ENCODE peak calls at places on chromosomes 1 and 21, in nine cellular contexts. One of them, this sample, is unnamed.
A peak's percentile ranks its signal among the peaks of the same experiment; 100 is the strongest.

GRCh38 chr1:77283701-77284425 is 2.0 kb downstream of the AK5 start:
- DNase-seq in heart right ventricle: no peak
- DNase-seq in A673: no peak
- DNase-seq in HAP-1: no peak
- DNase-seq in Karpas-422: no peak
- DNase-seq in lower lobe of right lung: no peak
- DNase-seq in CD4-positive, alpha-beta memory T cell: no peak
- DNase-seq in trophoblast cell: no peak
- DNase-seq in foreskin keratinocyte: no peak
- DNase-seq in this sample: no peak

GRCh38 chr1:207847116-207847515 is 63.8 kb downstream of the CD34 start:
- DNase-seq in trophoblast cell: no peak
- DNase-seq in foreskin keratinocyte: peak; percentile 91
- DNase-seq in Karpas-422: no peak
- DNase-seq in A673: no peak
- DNase-seq in HAP-1: no peak
- DNase-seq in CD4-positive, alpha-beta memory T cell: no peak
- DNase-seq in heart right ventricle: no peak
- DNase-seq in lower lobe of right lung: no peak
- DNase-seq in this sample: no peak

GRCh38 chr21:43717967-43718871 is 710 bp upstream of the PDXK start:
- DNase-seq in heart right ventricle: no peak
- DNase-seq in lower lobe of right lung: no peak
- DNase-seq in CD4-positive, alpha-beta memory T cell: no peak
- DNase-seq in trophoblast cell: peak; percentile 46
- DNase-seq in A673: no peak
- DNase-seq in HAP-1: no peak
- DNase-seq in Karpas-422: no peak
- DNase-seq in foreskin keratinocyte: no peak
- DNase-seq in this sample: no peak

GRCh38 chr21:14241322-14241721 is 25.4 kb downstream of the RBM11 start:
- DNase-seq in HAP-1: no peak
- DNase-seq in trophoblast cell: no peak
- DNase-seq in A673: no peak
- DNase-seq in Karpas-422: no peak
- DNase-seq in foreskin keratinocyte: no peak
- DNase-seq in lower lobe of right lung: no peak
- DNase-seq in heart right ventricle: no peak
- DNase-seq in CD4-positive, alpha-beta memory T cell: no peak
- DNase-seq in this sample: no peak

GRCh38 chr1:190615818-190616217 is 138.2 kb upstream of the BRINP3 start:
- DNase-seq in foreskin keratinocyte: no peak
- DNase-seq in HAP-1: peak; percentile 14
- DNase-seq in CD4-positive, alpha-beta memory T cell: no peak
- DNase-seq in A673: no peak
- DNase-seq in lower lobe of right lung: no peak
- DNase-seq in trophoblast cell: no peak
- DNase-seq in Karpas-422: no peak
- DNase-seq in heart right ventricle: no peak
- DNase-seq in this sample: no peak

GRCh38 chr1:225651872-225652725 is 824 bp downstream of the ENAH start:
- DNase-seq in HAP-1: peak; percentile 79
- DNase-seq in Karpas-422: no peak
- DNase-seq in heart right ventricle: no peak
- DNase-seq in A673: peak; percentile 62
- DNase-seq in lower lobe of right lung: no peak
- DNase-seq in CD4-positive, alpha-beta memory T cell: no peak
- DNase-seq in trophoblast cell: no peak
- DNase-seq in foreskin keratinocyte: no peak
- DNase-seq in this sample: no peak

GRCh38 chr1:234777850-234778214 is 167.9 kb upstream of the IRF2BP2 start:
- DNase-seq in heart right ventricle: no peak
- DNase-seq in HAP-1: no peak
- DNase-seq in CD4-positive, alpha-beta memory T cell: no peak
- DNase-seq in trophoblast cell: no peak
- DNase-seq in Karpas-422: peak; percentile 53
- DNase-seq in foreskin keratinocyte: no peak
- DNase-seq in lower lobe of right lung: no peak
- DNase-seq in A673: peak; percentile 14
- DNase-seq in this sample: no peak

GRCh38 chr1:232805269-232806070 is at the start of gene MAP10:
- DNase-seq in Karpas-422: peak; percentile 96
- DNase-seq in lower lobe of right lung: peak; percentile 87
- DNase-seq in CD4-positive, alpha-beta memory T cell: peak; percentile 69
- DNase-seq in foreskin keratinocyte: peak; percentile 28
- DNase-seq in heart right ventricle: peak; percentile 83
- DNase-seq in HAP-1: no peak
- DNase-seq in trophoblast cell: peak; percentile 49
- DNase-seq in A673: peak; percentile 95
- DNase-seq in this sample: peak; percentile 74

GRCh38 chr1:224852901-224853568 is 76.4 kb upstream of the DNAH14 start:
- DNase-seq in trophoblast cell: peak; percentile 2
- DNase-seq in lower lobe of right lung: no peak
- DNase-seq in Karpas-422: no peak
- DNase-seq in heart right ventricle: no peak
- DNase-seq in A673: peak; percentile 72
- DNase-seq in CD4-positive, alpha-beta memory T cell: no peak
- DNase-seq in foreskin keratinocyte: no peak
- DNase-seq in HAP-1: no peak
- DNase-seq in this sample: no peak

GRCh38 chr1:94382163-94382562 is 36.0 kb upstream of the ABCD3 start:
- DNase-seq in foreskin keratinocyte: no peak
- DNase-seq in lower lobe of right lung: peak; percentile 81
- DNase-seq in HAP-1: no peak
- DNase-seq in trophoblast cell: peak; percentile 27
- DNase-seq in Karpas-422: no peak
- DNase-seq in heart right ventricle: no peak
- DNase-seq in A673: no peak
- DNase-seq in CD4-positive, alpha-beta memory T cell: no peak
- DNase-seq in this sample: peak; percentile 31

GRCh38 chr21:42781150-42781980 is 98.0 kb downstream of the WDR4 start:
- DNase-seq in heart right ventricle: no peak
- DNase-seq in Karpas-422: no peak
- DNase-seq in trophoblast cell: peak; percentile 3
- DNase-seq in lower lobe of right lung: no peak
- DNase-seq in A673: peak; percentile 33
- DNase-seq in foreskin keratinocyte: no peak
- DNase-seq in CD4-positive, alpha-beta memory T cell: no peak
- DNase-seq in HAP-1: no peak
- DNase-seq in this sample: no peak

GRCh38 chr1:117268926-117269378 is 58.2 kb upstream of the VTCN1 start:
- DNase-seq in lower lobe of right lung: no peak
- DNase-seq in foreskin keratinocyte: no peak
- DNase-seq in CD4-positive, alpha-beta memory T cell: no peak
- DNase-seq in Karpas-422: no peak
- DNase-seq in heart right ventricle: no peak
- DNase-seq in HAP-1: no peak
- DNase-seq in trophoblast cell: peak; percentile 99
- DNase-seq in A673: no peak
- DNase-seq in this sample: no peak

GRCh38 chr1:18103788-18104421 is 3.7 kb upstream of the IGSF21 start:
- DNase-seq in Karpas-422: no peak
- DNase-seq in CD4-positive, alpha-beta memory T cell: no peak
- DNase-seq in trophoblast cell: no peak
- DNase-seq in lower lobe of right lung: no peak
- DNase-seq in A673: no peak
- DNase-seq in HAP-1: no peak
- DNase-seq in foreskin keratinocyte: no peak
- DNase-seq in heart right ventricle: no peak
- DNase-seq in this sample: no peak
- H3K27me3 ChIP-seq in Karpas-422: no peaks in the 10 kb centered on the region
- H3K27me3 ChIP-seq in CD4-positive, alpha-beta memory T cell: no peaks in the 10 kb centered on the region
- H3K27me3 ChIP-seq in trophoblast cell: peaks cover 30% of the 10 kb centered on the region
- H3K27me3 ChIP-seq in lower lobe of right lung: peaks cover 55% of the 10 kb centered on the region
- H3K27me3 ChIP-seq in A673: peaks cover 24% of the 10 kb centered on the region
- H3K27me3 ChIP-seq in HAP-1: peaks cover 12% of the 10 kb centered on the region
- H3K27me3 ChIP-seq in foreskin keratinocyte: peaks cover 34% of the 10 kb centered on the region
- H3K27me3 ChIP-seq in heart right ventricle: peaks cover 36% of the 10 kb centered on the region
- H3K27me3 ChIP-seq in this sample: peaks cover 13% of the 10 kb centered on the region

DNA sequence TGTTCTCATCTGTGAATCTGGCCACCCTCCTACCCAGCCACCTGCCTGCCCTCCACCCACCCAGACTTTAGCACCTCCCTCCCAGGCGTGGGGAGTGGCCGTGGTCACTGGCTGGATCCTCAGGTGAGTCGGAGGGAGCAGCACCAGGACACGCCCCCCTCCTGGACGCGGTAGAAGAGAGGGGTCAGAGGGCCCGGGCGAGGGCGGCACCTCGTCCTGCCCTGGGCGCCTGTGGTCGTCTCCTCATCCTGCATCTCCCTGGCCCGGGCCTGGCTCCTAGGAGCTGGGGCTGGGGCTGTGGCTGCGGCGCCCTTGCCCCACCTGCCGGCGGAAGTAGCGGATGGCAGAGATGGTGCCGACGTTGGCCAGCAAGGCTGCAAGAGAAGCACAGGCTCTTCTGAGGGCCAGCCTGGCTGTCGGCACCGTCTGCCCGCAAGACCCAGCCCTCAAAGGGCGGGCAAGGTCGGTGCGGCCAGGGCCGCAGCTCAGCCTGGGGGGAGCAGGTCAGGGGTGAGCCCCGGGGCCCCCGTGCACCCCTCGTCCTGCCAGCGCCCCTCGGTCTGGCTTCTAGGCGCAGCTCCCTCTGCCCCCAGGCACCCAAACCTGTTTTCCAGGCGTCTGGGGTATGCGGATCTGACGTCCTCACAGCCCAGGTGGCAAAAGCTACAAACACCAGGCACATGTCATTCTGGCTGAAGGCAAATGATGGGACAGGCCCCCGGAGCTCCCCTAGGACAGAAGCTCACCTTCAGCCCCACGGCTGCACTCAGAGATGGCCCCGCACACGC is 5.8 kb downstream of the PERM1 start:
- DNase-seq in trophoblast cell: peak; percentile 81
- DNase-seq in heart right ventricle: peak; percentile 61
- DNase-seq in A673: peak; percentile 90
- DNase-seq in foreskin keratinocyte: peak; percentile 43
- DNase-seq in lower lobe of right lung: peak; percentile 79
- DNase-seq in HAP-1: peak; percentile 82
- DNase-seq in CD4-positive, alpha-beta memory T cell: peak; percentile 61
- DNase-seq in Karpas-422: peak; percentile 91
- DNase-seq in this sample: peak; percentile 44
- H3K27me3 ChIP-seq in trophoblast cell: no peaks in the 10 kb centered on the region
- H3K27me3 ChIP-seq in heart right ventricle: peaks cover 34% of the 10 kb centered on the region
- H3K27me3 ChIP-seq in A673: peaks cover 13% of the 10 kb centered on the region
- H3K27me3 ChIP-seq in foreskin keratinocyte: peaks cover 20% of the 10 kb centered on the region
- H3K27me3 ChIP-seq in lower lobe of right lung: peaks cover 47% of the 10 kb centered on the region
- H3K27me3 ChIP-seq in HAP-1: peaks cover 3% of the 10 kb centered on the region
- H3K27me3 ChIP-seq in CD4-positive, alpha-beta memory T cell: no peaks in the 10 kb centered on the region
- H3K27me3 ChIP-seq in Karpas-422: no peaks in the 10 kb centered on the region
- H3K27me3 ChIP-seq in this sample: peaks cover 3% of the 10 kb centered on the region

DNA sequence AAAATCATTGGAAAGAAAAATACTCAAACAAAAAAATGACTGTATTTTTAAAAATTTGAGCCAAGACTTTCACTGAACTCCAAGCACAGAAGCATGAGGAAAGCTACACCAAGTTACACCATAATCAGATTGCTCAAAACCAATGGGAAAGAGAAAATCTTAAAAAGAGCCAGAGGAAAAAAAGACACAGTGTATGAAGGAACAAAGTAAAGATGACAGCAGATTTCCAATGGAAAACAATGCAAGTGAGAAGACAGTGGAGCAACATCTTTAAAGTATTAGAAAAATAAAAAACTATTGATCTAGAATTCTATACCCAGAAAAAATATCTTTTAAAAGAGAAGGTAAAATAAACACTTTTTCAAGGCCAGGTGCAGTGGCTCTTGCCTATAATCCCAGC is 147.8 kb upstream of the ZBTB40 start:
- DNase-seq in foreskin keratinocyte: no peak
- DNase-seq in A673: no peak
- DNase-seq in CD4-positive, alpha-beta memory T cell: no peak
- DNase-seq in HAP-1: no peak
- DNase-seq in trophoblast cell: no peak
- DNase-seq in Karpas-422: no peak
- DNase-seq in lower lobe of right lung: no peak
- DNase-seq in heart right ventricle: no peak
- DNase-seq in this sample: no peak
- H3K27me3 ChIP-seq in foreskin keratinocyte: peaks cover 56% of the 10 kb centered on the region
- H3K27me3 ChIP-seq in A673: peaks cover 19% of the 10 kb centered on the region
- H3K27me3 ChIP-seq in CD4-positive, alpha-beta memory T cell: no peaks in the 10 kb centered on the region
- H3K27me3 ChIP-seq in HAP-1: peaks cover 19% of the 10 kb centered on the region
- H3K27me3 ChIP-seq in trophoblast cell: no peaks in the 10 kb centered on the region
- H3K27me3 ChIP-seq in Karpas-422: no peaks in the 10 kb centered on the region
- H3K27me3 ChIP-seq in lower lobe of right lung: peaks cover 5% of the 10 kb centered on the region
- H3K27me3 ChIP-seq in heart right ventricle: peaks cover 3% of the 10 kb centered on the region
- H3K27me3 ChIP-seq in this sample: peaks cover 9% of the 10 kb centered on the region

DNA sequence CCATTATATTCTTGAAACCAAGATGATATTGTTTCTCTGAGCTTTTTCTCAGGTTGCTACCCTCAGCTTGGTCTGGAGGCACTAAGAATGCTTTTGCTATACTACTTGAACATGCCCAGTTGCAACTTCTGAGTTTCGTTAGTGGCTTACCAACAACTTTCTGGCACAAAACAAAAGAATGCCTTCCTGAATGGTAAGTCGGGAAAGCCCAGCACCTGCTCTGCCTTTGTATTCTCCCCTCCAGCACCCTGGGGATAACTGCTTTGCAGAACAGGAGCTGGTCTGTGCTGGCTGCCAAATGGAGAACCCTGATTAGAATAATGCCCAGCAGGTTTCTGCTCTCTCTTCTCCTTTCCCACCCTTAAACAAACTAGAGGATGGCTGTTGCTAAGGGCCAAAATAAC is 149.3 kb downstream of the TGFB2 start:
- DNase-seq in lower lobe of right lung: no peak
- DNase-seq in Karpas-422: no peak
- DNase-seq in heart right ventricle: no peak
- DNase-seq in foreskin keratinocyte: no peak
- DNase-seq in HAP-1: no peak
- DNase-seq in A673: no peak
- DNase-seq in trophoblast cell: peak; percentile 29
- DNase-seq in CD4-positive, alpha-beta memory T cell: no peak
- DNase-seq in this sample: no peak
- H3K27me3 ChIP-seq in lower lobe of right lung: no peaks in the 10 kb centered on the region
- H3K27me3 ChIP-seq in Karpas-422: no peaks in the 10 kb centered on the region
- H3K27me3 ChIP-seq in heart right ventricle: no peaks in the 10 kb centered on the region
- H3K27me3 ChIP-seq in foreskin keratinocyte: no peaks in the 10 kb centered on the region
- H3K27me3 ChIP-seq in HAP-1: no peaks in the 10 kb centered on the region
- H3K27me3 ChIP-seq in A673: no peaks in the 10 kb centered on the region
- H3K27me3 ChIP-seq in trophoblast cell: no peaks in the 10 kb centered on the region
- H3K27me3 ChIP-seq in CD4-positive, alpha-beta memory T cell: no peaks in the 10 kb centered on the region
- H3K27me3 ChIP-seq in this sample: no peaks in the 10 kb centered on the region

DNA sequence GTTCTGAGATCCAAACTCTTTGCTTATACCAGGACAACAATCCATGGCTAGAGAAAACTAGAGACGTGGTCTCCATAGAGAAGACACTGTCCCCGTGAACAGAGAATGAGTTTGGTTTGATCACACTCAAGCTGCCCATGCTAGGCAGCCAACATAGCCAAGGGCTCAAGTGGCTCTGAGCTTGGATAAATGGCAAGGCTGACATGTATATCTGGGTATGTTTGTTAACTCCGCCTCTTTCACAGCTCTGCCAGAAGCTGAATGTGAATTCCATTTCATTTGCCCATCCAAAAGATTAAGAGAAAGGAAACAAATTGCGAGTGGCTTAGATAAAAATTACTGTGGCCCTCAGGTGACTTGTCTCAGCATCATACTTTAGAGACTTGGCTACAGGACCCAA is 38.0 kb downstream of the ILDR2 start:
- DNase-seq in Karpas-422: no peak
- DNase-seq in HAP-1: no peak
- DNase-seq in lower lobe of right lung: no peak
- DNase-seq in CD4-positive, alpha-beta memory T cell: no peak
- DNase-seq in A673: no peak
- DNase-seq in heart right ventricle: no peak
- DNase-seq in foreskin keratinocyte: no peak
- DNase-seq in trophoblast cell: no peak
- DNase-seq in this sample: no peak
- H3K27me3 ChIP-seq in Karpas-422: no peaks in the 10 kb centered on the region
- H3K27me3 ChIP-seq in HAP-1: peaks cover 6% of the 10 kb centered on the region
- H3K27me3 ChIP-seq in lower lobe of right lung: no peaks in the 10 kb centered on the region
- H3K27me3 ChIP-seq in CD4-positive, alpha-beta memory T cell: no peaks in the 10 kb centered on the region
- H3K27me3 ChIP-seq in A673: peaks cover 70% of the 10 kb centered on the region
- H3K27me3 ChIP-seq in heart right ventricle: no peaks in the 10 kb centered on the region
- H3K27me3 ChIP-seq in foreskin keratinocyte: peaks cover 46% of the 10 kb centered on the region
- H3K27me3 ChIP-seq in trophoblast cell: no peaks in the 10 kb centered on the region
- H3K27me3 ChIP-seq in this sample: no peaks in the 10 kb centered on the region

GRCh38 chr1:231183875-231184590 is 22.2 kb downstream of the TRIM67 start:
- DNase-seq in CD4-positive, alpha-beta memory T cell: no peak
- DNase-seq in heart right ventricle: no peak
- DNase-seq in Karpas-422: no peak
- DNase-seq in lower lobe of right lung: no peak
- DNase-seq in trophoblast cell: no peak
- DNase-seq in foreskin keratinocyte: no peak
- DNase-seq in A673: no peak
- DNase-seq in HAP-1: no peak
- DNase-seq in this sample: no peak
- H3K27me3 ChIP-seq in CD4-positive, alpha-beta memory T cell: peaks cover 17% of the 10 kb centered on the region
- H3K27me3 ChIP-seq in heart right ventricle: peaks cover 12% of the 10 kb centered on the region
- H3K27me3 ChIP-seq in Karpas-422: no peaks in the 10 kb centered on the region
- H3K27me3 ChIP-seq in lower lobe of right lung: peaks cover 6% of the 10 kb centered on the region
- H3K27me3 ChIP-seq in trophoblast cell: no peaks in the 10 kb centered on the region
- H3K27me3 ChIP-seq in foreskin keratinocyte: peaks cover 18% of the 10 kb centered on the region
- H3K27me3 ChIP-seq in A673: peaks cover 70% of the 10 kb centered on the region
- H3K27me3 ChIP-seq in HAP-1: peaks cover 10% of the 10 kb centered on the region
- H3K27me3 ChIP-seq in this sample: no peaks in the 10 kb centered on the region

This sample was measured in right lobe of liver.